ENCODE peak calls at places on chromosomes 5 and 9, in six cellular contexts. V is GM13976; M is choroid plexus epithelial cell; B is GM03348; W is heart right ventricle; F is stimulated activated naive CD8-positive, alpha-beta T cell treated with anti-CD3 and anti-CD28 coated beads, Interleukin-15, amount 100 ng/mL, for 72 hours. Y is an unnamed sample.

GRCh38 chr9:38713426-38713825 is 6.5 kb downstream of the FAM240B start:
- DNase-seq in V (no peak), M (peak; percentile 98), B (peak; percentile 30), W (no peak), F (no peak), Y (peak; percentile 83)

GRCh38 chr5:170597876-170598275 is 94.1 kb downstream of the KCNIP1 start:
- DNase-seq in V (no peak), M (peak; percentile 26), B (peak; percentile 38), W (no peak), F (no peak), Y (peak; percentile 58)

GRCh38 chr9:7129391-7129790 is 371.6 kb downstream of the KDM4C start:
- DNase-seq in V (no peak), M (no peak), B (no peak), W (no peak), F (no peak), Y (no peak)

GRCh38 chr5:157559301-157559700 is 16.3 kb downstream of the ADAM19 start:
- DNase-seq in V (no peak), M (peak; percentile 63), B (peak; percentile 60), W (no peak), F (no peak), Y (peak; percentile 87)

GRCh38 chr9:114390952-114391351 is 3.2 kb upstream of the AKNA start:
- DNase-seq in V (no peak), M (no peak), B (no peak), W (no peak), F (no peak), Y (peak; percentile 25)

GRCh38 chr5:67414712-67415111 is 218.1 kb upstream of the CD180 start:
- DNase-seq in V (no peak), M (peak; percentile 38), B (no peak), W (no peak), F (no peak), Y (peak; percentile 47)

GRCh38 chr5:132820162-132820754 is 7.2 kb downstream of the SOWAHA start:
- DNase-seq in V (peak; percentile 90), M (peak; percentile 96), B (peak; percentile 91), W (peak; percentile 88), F (peak; percentile 91), Y (peak; percentile 92)

GRCh38 chr5:77431286-77431685 is 60.8 kb downstream of the WDR41 start:
- DNase-seq in V (no peak), M (peak; percentile 51), B (no peak), W (no peak), F (no peak), Y (peak; percentile 48)

GRCh38 chr9:9054354-9054992 is 1254.9 kb upstream of the DMAC1 start:
- DNase-seq in V (no peak), M (no peak), B (no peak), W (no peak), F (no peak), Y (no peak)

GRCh38 chr9:91486699-91487497 is 63.3 kb upstream of the NFIL3 start:
- DNase-seq in V (no peak), M (peak; percentile 55), B (peak; percentile 47), W (peak; percentile 37), F (no peak), Y (peak; percentile 75)

GRCh38 chr5:175706499-175706898 is 48.6 kb downstream of the HRH2 start:
- DNase-seq in V (no peak), M (no peak), B (no peak), W (no peak), F (no peak), Y (no peak)

GRCh38 chr5:175494271-175495183 is 16.2 kb downstream of the SFXN1 start:
- DNase-seq in V (no peak), M (peak; percentile 26), B (no peak), W (no peak), F (no peak), Y (no peak)

GRCh38 chr9:2802494-2802921 is 41.4 kb downstream of the PUM3 start:
- DNase-seq in V (no peak), M (peak; percentile 70), B (no peak), W (no peak), F (no peak), Y (peak; percentile 39)

GRCh38 chr5:5373351-5374033 is 49.0 kb upstream of the ICE1 start:
- DNase-seq in V (no peak), M (no peak), B (peak; percentile 31), W (no peak), F (no peak), Y (peak; percentile 15)

GRCh38 chr9:29044959-29045358 is 1471.7 kb upstream of the C9orf72 start:
- DNase-seq in V (no peak), M (peak; percentile 70), B (no peak), W (no peak), F (no peak), Y (no peak)

GRCh38 chr5:57784106-57784505 is 301.5 kb upstream of the ACTBL2 start:
- DNase-seq in V (no peak), M (no peak), B (peak; percentile 27), W (no peak), F (no peak), Y (peak; percentile 51)

GRCh38 chr9:75083188-75083976 is 4.6 kb downstream of the NMRK1 start:
- DNase-seq in V (no peak), M (peak; percentile 36), B (no peak), W (peak; percentile 21), F (peak; percentile 42), Y (no peak)

GRCh38 chr5:143213231-143213850 is 190.1 kb downstream of the NR3C1 start:
- DNase-seq in V (no peak), M (peak; percentile 54), B (peak; percentile 63), W (no peak), F (no peak), Y (peak; percentile 71)

GRCh38 chr9:28770827-28771226 is 1197.5 kb upstream of the C9orf72 start:
- DNase-seq in V (no peak), M (no peak), B (no peak), W (no peak), F (no peak), Y (no peak)

GRCh38 chr5:90949469-90950358 is 391.1 kb downstream of the ADGRV1 start:
- DNase-seq in V (no peak), M (no peak), B (no peak), W (no peak), F (no peak), Y (no peak)

GRCh38 chr5:143594913-143595818 is 191.7 kb upstream of the NR3C1 start:
- DNase-seq in V (no peak), M (peak; percentile 62), B (no peak), W (no peak), F (no peak), Y (peak; percentile 48)

GRCh38 chr5:87246046-87246445 is 21.6 kb upstream of the RASA1 start:
- DNase-seq in V (no peak), M (no peak), B (no peak), W (no peak), F (no peak), Y (peak; percentile 54)

GRCh38 chr5:43312699-43313034 is 545 bp downstream of the HMGCS1 start:
- DNase-seq in V (no peak), M (no peak), B (no peak), W (no peak), F (no peak), Y (no peak)

GRCh38 chr5:53161876-53162275 is 52.3 kb upstream of the MOCS2 start:
- DNase-seq in V (no peak), M (peak; percentile 85), B (peak; percentile 47), W (no peak), F (no peak), Y (peak; percentile 68)

GRCh38 chr9:107486674-107487520 is 2.7 kb downstream of the KLF4 start:
- DNase-seq in V (no peak), M (no peak), B (peak; percentile 17), W (peak; percentile 14), F (no peak), Y (peak; percentile 45)

GRCh38 chr5:60687927-60688720 is 11.8 kb downstream of the DEPDC1B start:
- DNase-seq in V (peak; percentile 30), M (peak; percentile 85), B (peak; percentile 21), W (no peak), F (no peak), Y (peak; percentile 60)

GRCh38 chr9:128159073-128159783 is 837 bp upstream of the BBLN start:
- DNase-seq in V (peak; percentile 68), M (no peak), B (no peak), W (no peak), F (peak; percentile 67), Y (peak; percentile 12)

GRCh38 chr5:81021951-81022687 is 62.0 kb downstream of the RASGRF2 start:
- DNase-seq in V (no peak), M (no peak), B (no peak), W (no peak), F (no peak), Y (no peak)

GRCh38 chr5:54616031-54616430 is 98.5 kb downstream of the SNX18 start:
- DNase-seq in V (no peak), M (peak; percentile 75), B (peak; percentile 78), W (no peak), F (no peak), Y (peak; percentile 84)

GRCh38 chr9:37531699-37532098 is 44.5 kb downstream of the FBXO10 start:
- DNase-seq in V (no peak), M (no peak), B (no peak), W (no peak), F (no peak), Y (no peak)

GRCh38 chr5:180155331-180155881 is 53.6 kb downstream of the RASGEF1C start:
- DNase-seq in V (no peak), M (no peak), B (no peak), W (no peak), F (no peak), Y (no peak)

GRCh38 chr5:162283611-162284010 is 216.0 kb downstream of the GABRG2 start:
- DNase-seq in V (no peak), M (no peak), B (no peak), W (no peak), F (no peak), Y (no peak)

GRCh38 chr9:18798106-18798505 is 234.9 kb downstream of the SAXO1 start:
- DNase-seq in V (no peak), M (no peak), B (no peak), W (no peak), F (no peak), Y (peak; percentile 95)

GRCh38 chr5:39650234-39650816 is 225.5 kb upstream of the DAB2 start:
- DNase-seq in V (no peak), M (peak; percentile 53), B (no peak), W (no peak), F (no peak), Y (no peak)

Y was measured in GM23248.